ENCODE peak calls at places on chromosomes 4 and X, in five cellular contexts. B is heart left ventricle, Y is psoas muscle, P is left lung, V is NB4. J is an unnamed sample.

GRCh38 chr4:157010630-157011029 is 39.0 kb upstream of the PDGFC start:
- DNase-seq in B (no peak), Y (no peak), P (no peak), V (no peak), J (no peak)

GRCh38 chr4:80295331-80295730 is 28.9 kb downstream of the FGF5 start:
- DNase-seq in B (no peak), Y (no peak), P (no peak), V (no peak), J (no peak)

GRCh38 chrX:50103866-50104566 is 96.8 kb downstream of the AKAP4 start:
- DNase-seq in B (no peak), Y (no peak), P (no peak), V (no peak), J (no peak)

GRCh38 chrX:19183777-19184485 is 61.7 kb upstream of the ADGRG2 start:
- DNase-seq in B (no peak), Y (no peak), P (no peak), V (no peak), J (no peak)

GRCh38 chr4:100075056-100075455 is 115.2 kb downstream of the DDIT4L start:
- DNase-seq in B (no peak), Y (no peak), P (no peak), V (no peak), J (no peak)

GRCh38 chr4:106284227-106284626 is 31.8 kb downstream of the TBCK start:
- DNase-seq in B (no peak), Y (no peak), P (no peak), V (no peak), J (no peak)

GRCh38 chr4:1644906-1645657 is 39.0 kb downstream of the FAM53A start:
- DNase-seq in B (peak), Y (peak), P (no peak), V (no peak), J (peak)

GRCh38 chrX:12979630-12980015 is 4.7 kb downstream of the TMSB4X start:
- DNase-seq in B (no peak), Y (no peak), P (no peak), V (no peak), J (no peak)

GRCh38 chr4:89123418-89123817 is 12.1 kb downstream of the TIGD2 start:
- DNase-seq in B (no peak), Y (no peak), P (no peak), V (no peak), J (no peak)

GRCh38 chrX:134753185-134754008 is 95.1 kb upstream of the PLAC1 start:
- DNase-seq in B (no peak), Y (no peak), P (no peak), V (peak), J (no peak)

GRCh38 chrX:147079974-147080373 is 265.4 kb upstream of the CXorf51A start:
- DNase-seq in B (no peak), Y (no peak), P (no peak), V (no peak), J (no peak)

GRCh38 chrX:101357166-101357795 is 8.7 kb upstream of the TIMM8A start:
- DNase-seq in B (no peak), Y (no peak), P (no peak), V (peak), J (no peak)

GRCh38 chr4:68883870-68884269 is 67.7 kb downstream of the UGT2A3 start:
- DNase-seq in B (no peak), Y (no peak), P (no peak), V (no peak), J (no peak)

GRCh38 chr4:109826719-109827118 is 1.1 kb upstream of the RRH start:
- DNase-seq in B (no peak), Y (no peak), P (no peak), V (peak), J (no peak)

GRCh38 chrX:9566150-9566621 is 101.3 kb downstream of the TBL1X start:
- DNase-seq in B (no peak), Y (peak), P (peak), V (no peak), J (no peak)

GRCh38 chr4:88439161-88439760 is 17.7 kb upstream of the HERC5 start:
- DNase-seq in B (no peak), Y (no peak), P (no peak), V (no peak), J (no peak)

GRCh38 chr4:168978001-168978700 is 31.9 kb downstream of the CBR4 start:
- DNase-seq in B (no peak), Y (no peak), P (no peak), V (no peak), J (no peak)

GRCh38 chr4:105859233-105859632 is 36.0 kb upstream of the NPNT start:
- DNase-seq in B (no peak), Y (no peak), P (no peak), V (no peak), J (no peak)

GRCh38 chrX:103513476-103514108 is 5.7 kb downstream of the RAB40A start:
- DNase-seq in B (no peak), Y (no peak), P (no peak), V (no peak), J (no peak)

GRCh38 chrX:48694776-48695523 is 1.6 kb upstream of the SUV39H1 start:
- DNase-seq in B (no peak), Y (no peak), P (no peak), V (no peak), J (no peak)

GRCh38 chrX:102835504-102836146 is 101.4 kb upstream of the RAB40AL start:
- DNase-seq in B (no peak), Y (no peak), P (no peak), V (peak), J (no peak)

GRCh38 chr4:129682586-129682985 is 586.6 kb downstream of the C4orf33 start:
- DNase-seq in B (no peak), Y (no peak), P (no peak), V (peak), J (no peak)

GRCh38 chrX:53442322-53442631 is 8.1 kb upstream of the HSD17B10 start:
- DNase-seq in B (no peak), Y (no peak), P (peak), V (peak), J (no peak)

GRCh38 chrX:136823175-136823574 is 42.4 kb upstream of the ARHGEF6 start:
- DNase-seq in B (no peak), Y (no peak), P (no peak), V (no peak), J (no peak)

GRCh38 chr4:7647211-7647931 is 212.6 kb upstream of the PSAPL1 start:
- DNase-seq in B (peak), Y (peak), P (no peak), V (peak), J (no peak)

GRCh38 chr4:121594796-121595526 is 101.8 kb downstream of the ANXA5 start:
- DNase-seq in B (no peak), Y (no peak), P (no peak), V (no peak), J (no peak)

GRCh38 chr4:142267101-142267500 is 579.0 kb downstream of the INPP4B start:
- DNase-seq in B (no peak), Y (no peak), P (no peak), V (no peak), J (no peak)

GRCh38 chr4:144518181-144518895 is 127.6 kb upstream of the HHIP start:
- DNase-seq in B (no peak), Y (no peak), P (no peak), V (no peak), J (no peak)

GRCh38 chr4:173025131-173025530 is 143.5 kb upstream of the GALNT7 start:
- DNase-seq in B (no peak), Y (no peak), P (no peak), V (peak), J (peak)

GRCh38 chr4:165379662-165380061 is 854 bp downstream of the CPE start:
- DNase-seq in B (no peak), Y (peak), P (no peak), V (no peak), J (peak)

GRCh38 chrX:38175140-38175539 is 45.5 kb downstream of the SRPX start:
- DNase-seq in B (no peak), Y (no peak), P (no peak), V (peak), J (peak)

GRCh38 chr4:164379694-164380093 is 374.2 kb upstream of the SMIM31 start:
- DNase-seq in B (no peak), Y (no peak), P (no peak), V (no peak), J (no peak)

GRCh38 chrX:140038842-140039241 is 73.5 kb upstream of the CXorf66 start:
- DNase-seq in B (no peak), Y (no peak), P (no peak), V (no peak), J (no peak)

GRCh38 chrX:140040397-140040796 is 75.1 kb upstream of the CXorf66 start:
- DNase-seq in B (no peak), Y (no peak), P (no peak), V (peak), J (no peak)

GRCh38 chrX:140034916-140035315 is 69.6 kb upstream of the CXorf66 start:
- DNase-seq in B (no peak), Y (no peak), P (no peak), V (peak), J (no peak)
- TF ChIP-seq CTCF in B (no peak), Y (no peak), P (no peak), V (no peak), J (peak)

GRCh38 chrX:114626323-114626722 is 42.4 kb downstream of the HTR2C start:
- DNase-seq in B (no peak), Y (no peak), P (no peak), V (peak), J (no peak)
- TF ChIP-seq CTCF in B (peak), Y (peak), P (no peak), V (peak), J (peak)

GRCh38 chr4:138828926-138829325 is 186.7 kb upstream of the NOCT start:
- DNase-seq in B (no peak), Y (no peak), P (no peak), V (no peak), J (no peak)
- TF ChIP-seq CTCF in B (no peak), Y (no peak), P (no peak), V (no peak), J (no peak)

DNA sequence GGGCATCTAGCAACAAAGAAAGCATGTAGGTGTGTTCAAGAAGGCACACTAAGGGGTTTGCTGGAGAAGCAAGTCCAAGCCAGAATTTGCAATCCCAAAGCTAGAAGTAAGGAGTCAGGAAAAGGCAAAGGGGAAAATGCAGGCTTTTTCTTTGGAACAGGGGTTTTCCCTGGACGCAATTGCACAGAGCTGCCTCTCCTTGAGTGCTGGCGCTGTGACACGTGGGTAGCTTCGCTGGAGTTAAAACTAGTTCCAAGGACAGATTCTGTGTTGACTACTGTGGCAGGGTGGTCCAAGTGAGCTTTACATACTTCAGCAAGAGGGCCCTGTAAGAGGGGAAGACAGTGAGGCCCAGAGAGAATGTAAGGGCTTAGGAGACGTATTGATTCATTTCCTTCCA is 277.1 kb downstream of the ADGRA3 start:
- DNase-seq in B (no peak), Y (no peak), P (no peak), V (no peak), J (no peak)
- TF ChIP-seq CTCF in B (no peak), Y (no peak), P (no peak), V (peak), J (peak)

GRCh38 chrX:44544036-44544435 is 1.4 kb upstream of the FUNDC1 start:
- DNase-seq in B (no peak), Y (no peak), P (no peak), V (no peak), J (no peak)

GRCh38 chrX:44542567-44543325 is at the start of gene FUNDC1:
- DNase-seq in B (peak), Y (peak), P (peak), V (peak), J (peak)
- TF ChIP-seq CTCF in B (peak), Y (peak), P (no peak), V (peak), J (peak)

DNA sequence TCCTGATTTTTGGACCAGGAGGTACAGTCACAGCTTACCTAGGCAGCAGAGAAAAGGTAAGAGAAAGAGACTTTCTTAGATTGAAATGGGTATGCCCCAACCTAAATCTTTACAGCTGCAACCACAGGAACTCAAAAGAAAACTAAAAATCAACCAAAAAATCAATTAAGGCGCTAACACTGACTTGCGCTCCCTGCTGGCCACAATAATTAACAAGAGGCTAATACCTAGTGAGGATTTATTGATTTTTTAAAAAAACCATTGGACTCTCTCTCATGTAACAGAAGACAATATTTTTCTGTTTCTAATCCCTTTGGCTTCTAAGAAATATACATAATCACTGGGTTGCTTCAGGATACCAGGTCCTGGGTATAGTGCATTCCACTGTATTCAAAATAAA is 153.9 kb upstream of the TENM3 start:
- DNase-seq in B (no peak), Y (no peak), P (no peak), V (no peak), J (no peak)
- TF ChIP-seq CTCF in B (no peak), Y (no peak), P (no peak), V (no peak), J (peak)

GRCh38 chrX:42615161-42615563 is 162.8 kb downstream of the PPP1R2C start:
- DNase-seq in B (no peak), Y (no peak), P (no peak), V (peak), J (no peak)
- TF ChIP-seq CTCF in B (no peak), Y (no peak), P (no peak), V (peak), J (peak)